ENCODE peak calls at places on chromosome 18, in five cellular contexts. Y is SK-N-SH, U is K562, I is HepG2, E is GM12878. O is an unnamed sample.

GRCh38 chr18:61034581-61034980 is 298.6 kb upstream of the CDH20 start:
- DNase-seq in Y (no peak), E (no peak), I (no peak), U (no peak), O (no peak)

GRCh38 chr18:62523631-62524442 is 1.0 kb downstream of the ZCCHC2 start:
- DNase-seq in I (no peak), Y (peak), U (peak), E (no peak), O (no peak)

GRCh38 chr18:25283769-25284168 is 68.2 kb downstream of the ZNF521 start:
- DNase-seq in Y (no peak), I (no peak), E (no peak), U (no peak), O (no peak)

GRCh38 chr18:79775441-79776221 is 22.1 kb upstream of the KCNG2 start:
- DNase-seq in E (no peak), U (no peak), I (no peak), Y (no peak), O (no peak)

GRCh38 chr18:60675801-60676200 is 303.2 kb upstream of the MC4R start:
- DNase-seq in U (no peak), Y (no peak), I (no peak), E (no peak), O (no peak)

GRCh38 chr18:70385474-70385873 is 96.6 kb downstream of the SOCS6 start:
- DNase-seq in U (no peak), I (peak), Y (no peak), E (no peak), O (no peak)

GRCh38 chr18:424071-424868 is 76.2 kb downstream of the COLEC12 start:
- DNase-seq in E (no peak), I (no peak), Y (no peak), U (no peak), O (no peak)

GRCh38 chr18:78768221-78768620 is 211.4 kb upstream of the SALL3 start:
- DNase-seq in I (no peak), E (no peak), Y (no peak), U (no peak), O (no peak)

GRCh38 chr18:62759704-62760402 is 44.5 kb downstream of the PHLPP1 start:
- DNase-seq in Y (no peak), I (no peak), E (no peak), U (no peak), O (no peak)

GRCh38 chr18:29488617-29489016 is 1311.7 kb upstream of the CDH2 start:
- DNase-seq in E (no peak), Y (no peak), I (no peak), U (no peak), O (no peak)

GRCh38 chr18:79507076-79507545 is 111.4 kb downstream of the NFATC1 start:
- DNase-seq in E (no peak), I (no peak), U (peak), Y (peak), O (peak)

GRCh38 chr18:54957987-54958386 is 1.3 kb downstream of the CCDC68 start:
- DNase-seq in E (no peak), I (no peak), U (no peak), Y (no peak), O (no peak)

GRCh38 chr18:23227729-23228075 is 92.4 kb downstream of the CABLES1 start:
- DNase-seq in U (no peak), I (peak), Y (no peak), E (no peak), O (no peak)

GRCh38 chr18:75066223-75066622 is 142.7 kb downstream of the PTGR3 start:
- DNase-seq in I (no peak), Y (no peak), E (no peak), U (no peak), O (no peak)

GRCh38 chr18:74064510-74064909 is 83.1 kb downstream of the FBXO15 start:
- DNase-seq in U (no peak), Y (no peak), I (no peak), E (no peak), O (no peak)

GRCh38 chr18:79965119-79965902 is 868 bp downstream of the HSBP1L1 start:
- DNase-seq in I (peak), Y (peak), U (no peak), E (no peak), O (peak)

GRCh38 chr18:24054130-24054529 is 39.6 kb downstream of the TTC39C start:
- DNase-seq in Y (no peak), I (no peak), E (no peak), U (no peak), O (no peak)

GRCh38 chr18:74715865-74716712 is 118.4 kb downstream of the ZNF407 start:
- DNase-seq in E (no peak), U (no peak), I (peak), Y (no peak), O (no peak)

GRCh38 chr18:74204543-74205152 is 56.3 kb downstream of the TIMM21 start:
- DNase-seq in E (no peak), I (no peak), Y (no peak), U (no peak), O (no peak)

GRCh38 chr18:79200546-79201268 is 131.5 kb downstream of the ATP9B start:
- DNase-seq in Y (peak), E (no peak), U (peak), I (no peak), O (peak)

GRCh38 chr18:56388571-56388970 is 249.8 kb downstream of the TXNL1 start:
- DNase-seq in I (no peak), Y (no peak), E (no peak), U (no peak), O (no peak)

GRCh38 chr18:70382032-70382431 is 93.2 kb downstream of the SOCS6 start:
- DNase-seq in U (no peak), I (no peak), Y (no peak), E (no peak), O (no peak)

GRCh38 chr18:7458873-7459272 is 108.2 kb upstream of the PTPRM start:
- DNase-seq in Y (no peak), I (no peak), U (no peak), E (no peak), O (no peak)

GRCh38 chr18:58997811-58998337 is 133.2 kb downstream of the ZNF532 start:
- DNase-seq in E (no peak), I (no peak), U (no peak), Y (no peak), O (no peak)

GRCh38 chr18:58221060-58221725 is 177.2 kb downstream of the NEDD4L start:
- DNase-seq in I (peak), U (peak), E (no peak), Y (no peak), O (no peak)

GRCh38 chr18:69968073-69968472 is 20.4 kb upstream of the CD226 start:
- DNase-seq in Y (peak), I (no peak), E (no peak), U (no peak), O (no peak)

GRCh38 chr18:56661414-56662101 is 10.4 kb downstream of the WDR7 start:
- DNase-seq in U (no peak), Y (no peak), I (no peak), E (no peak), O (no peak)

GRCh38 chr18:21857871-21858270 is 117.3 kb downstream of the MIB1 start:
- DNase-seq in I (no peak), U (no peak), Y (no peak), E (no peak), O (no peak)

GRCh38 chr18:22515250-22515649 is 97.5 kb upstream of the CTAGE1 start:
- DNase-seq in E (no peak), I (no peak), U (no peak), Y (no peak), O (no peak)

GRCh38 chr18:22314001-22314400 is 103.7 kb downstream of the CTAGE1 start:
- DNase-seq in U (no peak), Y (no peak), I (no peak), E (no peak), O (no peak)

GRCh38 chr18:45997689-45998088 is 30.6 kb upstream of the EPG5 start:
- DNase-seq in U (no peak), I (no peak), Y (no peak), E (no peak), O (no peak)

DNA sequence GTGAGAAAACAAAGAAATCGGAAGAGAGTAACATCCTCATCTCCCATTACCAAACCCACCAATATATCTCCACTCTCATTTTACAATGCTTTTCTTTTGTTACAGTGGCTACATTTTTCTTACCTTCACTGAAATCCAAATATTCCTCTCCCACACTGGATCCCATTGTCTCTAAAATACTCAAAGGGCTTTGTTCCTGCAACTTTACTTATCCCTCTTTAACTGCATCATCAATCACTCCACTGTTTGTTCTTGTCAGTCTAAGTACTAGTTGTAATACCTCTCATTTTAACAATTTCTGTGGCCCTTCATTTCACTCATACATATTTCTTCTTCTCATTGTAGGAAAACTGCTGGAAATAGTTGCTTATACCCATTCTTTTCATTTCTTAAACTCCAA is 464.2 kb upstream of the PIK3C3 start:
- DNase-seq in U (no peak), I (no peak), E (no peak), Y (no peak), O (no peak)
- TF ChIP-seq REST in U (no peak), I (no peak), E (no peak), Y (no peak), O (no peak)

DNA sequence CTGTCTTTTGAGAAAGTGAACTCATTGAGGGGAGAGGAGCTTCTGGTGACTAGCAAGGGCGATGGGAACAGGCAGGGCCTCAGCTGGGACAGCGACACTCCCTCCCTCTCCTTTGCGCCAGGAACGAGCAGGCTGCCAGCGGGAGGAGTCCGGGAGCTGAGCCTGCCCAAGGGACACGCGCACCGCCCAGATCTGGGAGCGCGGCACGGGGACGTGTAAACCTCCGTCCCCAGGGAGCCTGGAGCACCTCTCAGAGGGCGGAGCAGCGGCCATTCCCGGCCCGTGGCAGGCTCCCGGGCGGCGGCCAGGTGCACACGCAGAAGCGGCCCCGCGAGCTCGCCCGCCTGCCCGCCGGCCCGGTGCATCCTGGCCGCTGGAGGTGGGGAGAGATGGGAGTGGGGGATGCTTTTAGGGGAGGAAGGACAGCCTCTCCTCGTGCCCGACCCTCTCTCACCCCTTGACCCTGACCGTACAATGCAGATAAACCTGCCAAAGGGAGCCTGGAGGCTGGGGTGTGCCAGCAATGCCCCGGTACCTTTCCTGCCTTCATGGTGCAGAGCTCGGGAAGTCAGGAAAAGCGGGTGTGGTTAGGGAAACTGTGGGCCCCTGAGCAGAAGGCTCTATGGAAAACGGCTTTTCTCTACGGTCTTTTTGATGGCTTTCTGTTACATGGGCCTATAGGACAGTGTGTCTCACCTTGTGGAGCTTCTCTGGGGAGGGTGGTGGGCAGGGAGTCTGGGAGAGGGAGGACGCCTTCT is 2.2 kb downstream of the AQP4 start:
- DNase-seq in Y (peak), E (no peak), I (no peak), U (no peak), O (no peak)
- TF ChIP-seq GABPA in Y (no peak), E (no peak), I (no peak), U (no peak), O (no peak)

DNA sequence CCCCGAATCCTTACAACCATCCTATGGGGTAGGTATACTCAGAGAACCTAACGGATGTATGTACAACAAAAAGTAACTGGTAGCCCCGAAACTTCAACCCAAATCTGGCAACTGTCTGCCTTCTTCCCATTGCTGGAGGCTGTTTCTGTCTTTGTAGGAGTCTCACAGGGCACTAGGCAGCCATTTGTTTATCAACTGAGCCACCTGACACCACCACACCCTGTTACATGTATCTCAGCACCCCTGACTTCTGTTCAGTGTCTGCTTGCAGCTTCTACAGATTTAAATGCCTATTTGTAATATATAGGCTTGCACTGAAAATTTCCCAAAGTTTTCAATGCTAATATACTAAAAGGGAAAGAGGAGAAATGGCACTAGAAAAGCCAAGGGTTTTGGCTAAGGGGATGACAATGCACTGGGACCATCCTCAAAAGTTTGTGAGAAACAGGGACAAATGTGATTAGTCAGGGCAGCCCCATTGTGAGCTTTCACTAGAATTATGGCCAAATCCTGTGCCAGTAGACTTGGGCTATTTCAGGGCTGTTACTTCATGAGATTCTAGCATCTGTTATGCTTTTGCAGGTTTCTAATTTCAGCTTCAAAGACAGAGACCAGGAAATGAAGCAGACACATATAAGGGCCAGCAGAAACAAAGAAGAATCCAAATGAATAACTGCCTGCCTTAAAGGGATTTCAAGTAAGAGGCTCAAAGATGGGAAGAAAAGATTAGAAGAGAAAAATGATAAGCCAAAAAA is 103.3 kb downstream of the MYO5B start:
- DNase-seq in E (no peak), U (no peak), I (no peak), Y (no peak), O (no peak)
- TF ChIP-seq POLR2AphosphoS5 in E (no peak), U (no peak), I (no peak), Y (no peak), O (no peak)

GRCh38 chr18:32319084-32319483 is 129.2 kb downstream of the MEP1B start:
- DNase-seq in U (no peak), E (no peak), Y (no peak), I (peak), O (no peak)
- TF ChIP-seq REST in U (no peak), E (no peak), Y (no peak), I (no peak), O (no peak)

DNA sequence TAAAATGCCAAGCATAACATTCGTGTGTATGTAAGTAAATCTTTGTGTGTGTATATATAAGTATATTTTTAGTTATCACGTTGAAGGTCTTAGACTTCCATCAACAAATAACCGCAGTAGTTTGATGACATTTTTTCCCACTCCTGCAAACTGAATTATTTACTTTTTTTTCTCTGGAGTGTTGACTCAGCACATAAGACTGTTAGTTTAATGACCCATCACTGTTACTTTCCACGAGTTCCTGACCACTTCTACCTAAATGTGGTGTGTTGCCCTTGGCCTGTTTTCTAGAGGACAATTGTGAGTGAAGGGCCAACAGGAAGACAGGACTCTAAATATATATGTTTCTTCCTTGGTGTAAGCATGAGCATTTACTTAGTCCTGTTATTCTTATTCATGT is 71.3 kb upstream of the TXNDC2 start:
- DNase-seq in U (no peak), E (no peak), Y (no peak), I (peak), O (no peak)
- TF ChIP-seq GABPA in U (no peak), E (no peak), Y (no peak), I (no peak), O (no peak)

GRCh38 chr18:13431886-13432285 is 213.3 kb downstream of the LDLRAD4 start:
- DNase-seq in I (no peak), E (no peak), U (no peak), Y (no peak), O (no peak)

GRCh38 chr18:13433088-13433487 is 214.5 kb downstream of the LDLRAD4 start:
- DNase-seq in Y (no peak), U (no peak), I (no peak), E (no peak), O (no peak)

GRCh38 chr18:13435596-13436333 is 217.2 kb downstream of the LDLRAD4 start:
- DNase-seq in E (no peak), Y (no peak), U (no peak), I (no peak), O (no peak)

GRCh38 chr18:13434854-13435253 is 216.3 kb downstream of the LDLRAD4 start:
- DNase-seq in I (no peak), E (no peak), U (no peak), Y (no peak), O (no peak)

GRCh38 chr18:13433685-13434084 is 215.1 kb downstream of the LDLRAD4 start:
- DNase-seq in I (no peak), U (no peak), E (no peak), Y (no peak), O (no peak)
- TF ChIP-seq POLR2AphosphoS5 in I (no peak), U (no peak), E (no peak), Y (no peak), O (no peak)

GRCh38 chr18:26473721-26474120 is 74.6 kb downstream of the KCTD1 start:
- DNase-seq in Y (no peak), E (no peak), I (no peak), U (no peak), O (no peak)
- TF ChIP-seq REST in Y (no peak), E (no peak), I (no peak), U (no peak), O (no peak)

GRCh38 chr18:48390641-48391040 is 18.5 kb downstream of the ZBTB7C start:
- DNase-seq in E (no peak), U (no peak), I (no peak), Y (no peak), O (no peak)

GRCh38 chr18:48388478-48388877 is 20.7 kb downstream of the ZBTB7C start:
- DNase-seq in U (no peak), Y (no peak), I (no peak), E (no peak), O (no peak)

GRCh38 chr18:48387300-48387699 is 21.9 kb downstream of the ZBTB7C start:
- DNase-seq in I (no peak), U (no peak), E (no peak), Y (no peak), O (no peak)

GRCh38 chr18:48385595-48385994 is 23.6 kb downstream of the ZBTB7C start:
- DNase-seq in E (no peak), Y (no peak), U (no peak), I (no peak), O (no peak)
- TF ChIP-seq GABPA in E (no peak), Y (no peak), U (no peak), I (no peak), O (no peak)

GRCh38 chr18:34222396-34223163 is 2.1 kb downstream of the NOL4 start:
- DNase-seq in I (no peak), Y (peak), U (no peak), E (no peak), O (no peak)
- TF ChIP-seq POLR2AphosphoS5 in I (no peak), Y (no peak), U (no peak), E (no peak), O (no peak)

GRCh38 chr18:3666526-3667254 is 216.7 kb downstream of the TGIF1 start:
- DNase-seq in E (no peak), Y (no peak), I (no peak), U (no peak), O (no peak)

GRCh38 chr18:3665780-3666525 is 216.0 kb downstream of the TGIF1 start:
- DNase-seq in U (peak), Y (peak), E (peak), I (peak), O (peak)

GRCh38 chr18:3663870-3664512 is 214.0 kb downstream of the TGIF1 start:
- DNase-seq in E (no peak), Y (no peak), I (peak), U (no peak), O (no peak)

GRCh38 chr18:3665187-3665586 is 215.2 kb downstream of the TGIF1 start:
- DNase-seq in U (no peak), I (no peak), Y (no peak), E (no peak), O (no peak)

DNA sequence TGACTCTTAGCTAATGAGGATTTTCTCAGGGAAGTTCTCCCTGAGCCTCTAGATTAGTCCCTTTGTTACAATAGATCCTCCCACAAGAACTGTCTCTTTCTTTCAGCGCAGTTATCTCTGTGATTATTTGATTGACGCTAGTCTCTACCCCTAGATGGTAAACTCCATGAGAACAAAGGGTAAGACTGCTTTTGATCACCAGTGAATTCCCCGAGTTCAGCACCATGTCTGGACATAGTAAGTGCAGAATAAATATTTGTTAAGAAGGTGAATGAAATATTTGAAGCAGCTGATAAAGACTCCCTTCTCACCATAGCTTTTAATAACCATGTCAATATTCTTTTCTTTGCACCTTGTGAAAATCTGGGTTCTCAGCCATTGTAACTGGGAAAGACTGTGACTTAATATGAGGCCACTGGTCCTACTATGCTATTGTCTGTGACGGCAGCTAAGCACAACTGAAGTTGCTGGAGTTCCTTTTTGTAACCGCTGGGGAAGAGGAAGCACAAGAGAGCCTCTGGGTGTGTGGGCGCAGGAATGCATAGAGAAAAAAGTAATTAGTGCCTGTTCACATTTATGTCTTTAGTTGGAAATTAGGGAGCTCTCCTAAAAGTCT is 214.7 kb downstream of the TGIF1 start:
- DNase-seq in U (peak), E (no peak), I (peak), Y (no peak), O (peak)
- TF ChIP-seq REST in U (no peak), E (no peak), I (no peak), Y (no peak), O (no peak)